ENCODE peak calls at places on chromosomes 7 and 10, in nine cellular contexts. One of them, this sample, is unnamed.

GRCh38 chr7:30023524-30023923 is 3.0 kb downstream of the FKBP14 start:
- DNase-seq in mesenchymal stem cell: no peak
- DNase-seq in stimulated activated CD4-positive, alpha-beta T cell treated with anti-CD3 and anti-CD28 coated beads, TNF-alpha, amount 100 ng/mL, for 24 hours: no peak
- DNase-seq in HCT116: no peak
- DNase-seq in activated naive CD8-positive, alpha-beta T cell treated with anti-CD3 and anti-CD28 coated beads for 36 hours: no peak
- DNase-seq in LHCN-M2: no peak
- DNase-seq in left colon: no peak
- DNase-seq in NCI-H345: no peak
- DNase-seq in A549: no peak
- DNase-seq in this sample: no peak

GRCh38 chr10:5416981-5417380 is 4.6 kb downstream of the NET1 start:
- DNase-seq in mesenchymal stem cell: no peak
- DNase-seq in stimulated activated CD4-positive, alpha-beta T cell treated with anti-CD3 and anti-CD28 coated beads, TNF-alpha, amount 100 ng/mL, for 24 hours: no peak
- DNase-seq in HCT116: no peak
- DNase-seq in activated naive CD8-positive, alpha-beta T cell treated with anti-CD3 and anti-CD28 coated beads for 36 hours: no peak
- DNase-seq in LHCN-M2: no peak
- DNase-seq in left colon: no peak
- DNase-seq in NCI-H345: no peak
- DNase-seq in A549: no peak
- DNase-seq in this sample: no peak

GRCh38 chr7:1340031-1340430 is 107.4 kb downstream of the UNCX start:
- DNase-seq in mesenchymal stem cell: no peak
- DNase-seq in stimulated activated CD4-positive, alpha-beta T cell treated with anti-CD3 and anti-CD28 coated beads, TNF-alpha, amount 100 ng/mL, for 24 hours: no peak
- DNase-seq in HCT116: no peak
- DNase-seq in activated naive CD8-positive, alpha-beta T cell treated with anti-CD3 and anti-CD28 coated beads for 36 hours: no peak
- DNase-seq in LHCN-M2: no peak
- DNase-seq in left colon: no peak
- DNase-seq in NCI-H345: no peak
- DNase-seq in A549: no peak
- DNase-seq in this sample: no peak

GRCh38 chr10:124680675-124681074 is 63.5 kb downstream of the FAM53B start:
- DNase-seq in mesenchymal stem cell: peak; percentile 39
- DNase-seq in stimulated activated CD4-positive, alpha-beta T cell treated with anti-CD3 and anti-CD28 coated beads, TNF-alpha, amount 100 ng/mL, for 24 hours: no peak
- DNase-seq in HCT116: no peak
- DNase-seq in activated naive CD8-positive, alpha-beta T cell treated with anti-CD3 and anti-CD28 coated beads for 36 hours: no peak
- DNase-seq in LHCN-M2: peak; percentile 41
- DNase-seq in left colon: peak; percentile 59
- DNase-seq in NCI-H345: no peak
- DNase-seq in A549: no peak
- DNase-seq in this sample: no peak

GRCh38 chr10:88194041-88194887 is 330.8 kb downstream of the PTEN start:
- DNase-seq in mesenchymal stem cell: no peak
- DNase-seq in stimulated activated CD4-positive, alpha-beta T cell treated with anti-CD3 and anti-CD28 coated beads, TNF-alpha, amount 100 ng/mL, for 24 hours: no peak
- DNase-seq in HCT116: peak; percentile 19
- DNase-seq in activated naive CD8-positive, alpha-beta T cell treated with anti-CD3 and anti-CD28 coated beads for 36 hours: peak; percentile 7
- DNase-seq in LHCN-M2: peak; percentile 29
- DNase-seq in left colon: no peak
- DNase-seq in NCI-H345: no peak
- DNase-seq in A549: no peak
- DNase-seq in this sample: peak; percentile 9

GRCh38 chr10:84337199-84337598 is 8.8 kb downstream of the CCSER2 start:
- DNase-seq in mesenchymal stem cell: peak; percentile 47
- DNase-seq in stimulated activated CD4-positive, alpha-beta T cell treated with anti-CD3 and anti-CD28 coated beads, TNF-alpha, amount 100 ng/mL, for 24 hours: no peak
- DNase-seq in HCT116: no peak
- DNase-seq in activated naive CD8-positive, alpha-beta T cell treated with anti-CD3 and anti-CD28 coated beads for 36 hours: no peak
- DNase-seq in LHCN-M2: no peak
- DNase-seq in left colon: no peak
- DNase-seq in NCI-H345: no peak
- DNase-seq in A549: no peak
- DNase-seq in this sample: peak; percentile 64

GRCh38 chr7:17401806-17402627 is 103.6 kb downstream of the AHR start:
- DNase-seq in mesenchymal stem cell: no peak
- DNase-seq in stimulated activated CD4-positive, alpha-beta T cell treated with anti-CD3 and anti-CD28 coated beads, TNF-alpha, amount 100 ng/mL, for 24 hours: no peak
- DNase-seq in HCT116: no peak
- DNase-seq in activated naive CD8-positive, alpha-beta T cell treated with anti-CD3 and anti-CD28 coated beads for 36 hours: peak; percentile 21
- DNase-seq in LHCN-M2: no peak
- DNase-seq in left colon: no peak
- DNase-seq in NCI-H345: no peak
- DNase-seq in A549: no peak
- DNase-seq in this sample: no peak

GRCh38 chr10:30354669-30355068 is 5.6 kb upstream of the MTPAP start:
- DNase-seq in mesenchymal stem cell: no peak
- DNase-seq in stimulated activated CD4-positive, alpha-beta T cell treated with anti-CD3 and anti-CD28 coated beads, TNF-alpha, amount 100 ng/mL, for 24 hours: no peak
- DNase-seq in HCT116: no peak
- DNase-seq in activated naive CD8-positive, alpha-beta T cell treated with anti-CD3 and anti-CD28 coated beads for 36 hours: no peak
- DNase-seq in LHCN-M2: no peak
- DNase-seq in left colon: no peak
- DNase-seq in NCI-H345: no peak
- DNase-seq in A549: no peak
- DNase-seq in this sample: no peak

GRCh38 chr10:71608863-71609768 is 110.5 kb downstream of the C10orf105 start:
- DNase-seq in mesenchymal stem cell: peak; percentile 58
- DNase-seq in stimulated activated CD4-positive, alpha-beta T cell treated with anti-CD3 and anti-CD28 coated beads, TNF-alpha, amount 100 ng/mL, for 24 hours: peak; percentile 48
- DNase-seq in HCT116: peak; percentile 49
- DNase-seq in activated naive CD8-positive, alpha-beta T cell treated with anti-CD3 and anti-CD28 coated beads for 36 hours: peak; percentile 68
- DNase-seq in LHCN-M2: peak; percentile 44
- DNase-seq in left colon: peak; percentile 58
- DNase-seq in NCI-H345: peak; percentile 60
- DNase-seq in A549: peak; percentile 63
- DNase-seq in this sample: peak; percentile 69

GRCh38 chr7:129906700-129907099 is 46.1 kb downstream of the UBE2H start:
- DNase-seq in mesenchymal stem cell: no peak
- DNase-seq in stimulated activated CD4-positive, alpha-beta T cell treated with anti-CD3 and anti-CD28 coated beads, TNF-alpha, amount 100 ng/mL, for 24 hours: no peak
- DNase-seq in HCT116: peak; percentile 80
- DNase-seq in activated naive CD8-positive, alpha-beta T cell treated with anti-CD3 and anti-CD28 coated beads for 36 hours: no peak
- DNase-seq in LHCN-M2: no peak
- DNase-seq in left colon: no peak
- DNase-seq in NCI-H345: no peak
- DNase-seq in A549: peak; percentile 38
- DNase-seq in this sample: peak; percentile 36

GRCh38 chr7:47248797-47249196 is 333.1 kb downstream of the TNS3 start:
- DNase-seq in mesenchymal stem cell: no peak
- DNase-seq in stimulated activated CD4-positive, alpha-beta T cell treated with anti-CD3 and anti-CD28 coated beads, TNF-alpha, amount 100 ng/mL, for 24 hours: no peak
- DNase-seq in HCT116: no peak
- DNase-seq in activated naive CD8-positive, alpha-beta T cell treated with anti-CD3 and anti-CD28 coated beads for 36 hours: no peak
- DNase-seq in LHCN-M2: no peak
- DNase-seq in left colon: no peak
- DNase-seq in NCI-H345: no peak
- DNase-seq in A549: no peak
- DNase-seq in this sample: no peak

GRCh38 chr10:955820-956217 is 24.3 kb upstream of the LARP4B start:
- DNase-seq in mesenchymal stem cell: no peak
- DNase-seq in stimulated activated CD4-positive, alpha-beta T cell treated with anti-CD3 and anti-CD28 coated beads, TNF-alpha, amount 100 ng/mL, for 24 hours: no peak
- DNase-seq in HCT116: no peak
- DNase-seq in activated naive CD8-positive, alpha-beta T cell treated with anti-CD3 and anti-CD28 coated beads for 36 hours: no peak
- DNase-seq in LHCN-M2: no peak
- DNase-seq in left colon: no peak
- DNase-seq in NCI-H345: no peak
- DNase-seq in A549: no peak
- DNase-seq in this sample: no peak

GRCh38 chr10:30392564-30392990 is 41.4 kb upstream of the MAP3K8 start:
- DNase-seq in mesenchymal stem cell: peak; percentile 64
- DNase-seq in stimulated activated CD4-positive, alpha-beta T cell treated with anti-CD3 and anti-CD28 coated beads, TNF-alpha, amount 100 ng/mL, for 24 hours: peak; percentile 59
- DNase-seq in HCT116: peak; percentile 57
- DNase-seq in activated naive CD8-positive, alpha-beta T cell treated with anti-CD3 and anti-CD28 coated beads for 36 hours: peak; percentile 68
- DNase-seq in LHCN-M2: peak; percentile 35
- DNase-seq in left colon: peak; percentile 74
- DNase-seq in NCI-H345: peak; percentile 45
- DNase-seq in A549: peak; percentile 91
- DNase-seq in this sample: peak; percentile 65

GRCh38 chr7:138036135-138036534 is 34.2 kb upstream of the CREB3L2 start:
- DNase-seq in mesenchymal stem cell: no peak
- DNase-seq in stimulated activated CD4-positive, alpha-beta T cell treated with anti-CD3 and anti-CD28 coated beads, TNF-alpha, amount 100 ng/mL, for 24 hours: no peak
- DNase-seq in HCT116: no peak
- DNase-seq in activated naive CD8-positive, alpha-beta T cell treated with anti-CD3 and anti-CD28 coated beads for 36 hours: no peak
- DNase-seq in LHCN-M2: peak; percentile 20
- DNase-seq in left colon: no peak
- DNase-seq in NCI-H345: no peak
- DNase-seq in A549: no peak
- DNase-seq in this sample: no peak

GRCh38 chr10:49310460-49310859 is 11.5 kb downstream of the C10orf71 start:
- DNase-seq in mesenchymal stem cell: no peak
- DNase-seq in stimulated activated CD4-positive, alpha-beta T cell treated with anti-CD3 and anti-CD28 coated beads, TNF-alpha, amount 100 ng/mL, for 24 hours: no peak
- DNase-seq in HCT116: no peak
- DNase-seq in activated naive CD8-positive, alpha-beta T cell treated with anti-CD3 and anti-CD28 coated beads for 36 hours: peak; percentile 18
- DNase-seq in LHCN-M2: no peak
- DNase-seq in left colon: no peak
- DNase-seq in NCI-H345: no peak
- DNase-seq in A549: no peak
- DNase-seq in this sample: no peak

GRCh38 chr7:155975490-155975889 is 163.2 kb upstream of the SHH start:
- DNase-seq in mesenchymal stem cell: no peak
- DNase-seq in stimulated activated CD4-positive, alpha-beta T cell treated with anti-CD3 and anti-CD28 coated beads, TNF-alpha, amount 100 ng/mL, for 24 hours: no peak
- DNase-seq in HCT116: no peak
- DNase-seq in activated naive CD8-positive, alpha-beta T cell treated with anti-CD3 and anti-CD28 coated beads for 36 hours: no peak
- DNase-seq in LHCN-M2: no peak
- DNase-seq in left colon: peak; percentile 11
- DNase-seq in NCI-H345: no peak
- DNase-seq in A549: no peak
- DNase-seq in this sample: no peak

GRCh38 chr10:50610364-50610763 is 13.4 kb downstream of the SGMS1 start:
- DNase-seq in mesenchymal stem cell: no peak
- DNase-seq in stimulated activated CD4-positive, alpha-beta T cell treated with anti-CD3 and anti-CD28 coated beads, TNF-alpha, amount 100 ng/mL, for 24 hours: no peak
- DNase-seq in HCT116: no peak
- DNase-seq in activated naive CD8-positive, alpha-beta T cell treated with anti-CD3 and anti-CD28 coated beads for 36 hours: no peak
- DNase-seq in LHCN-M2: no peak
- DNase-seq in left colon: no peak
- DNase-seq in NCI-H345: no peak
- DNase-seq in A549: no peak
- DNase-seq in this sample: no peak

GRCh38 chr7:86968618-86969017 is 90.8 kb downstream of the ELAPOR2 start:
- DNase-seq in mesenchymal stem cell: peak; percentile 20
- DNase-seq in stimulated activated CD4-positive, alpha-beta T cell treated with anti-CD3 and anti-CD28 coated beads, TNF-alpha, amount 100 ng/mL, for 24 hours: no peak
- DNase-seq in HCT116: no peak
- DNase-seq in activated naive CD8-positive, alpha-beta T cell treated with anti-CD3 and anti-CD28 coated beads for 36 hours: no peak
- DNase-seq in LHCN-M2: peak; percentile 29
- DNase-seq in left colon: peak; percentile 83
- DNase-seq in NCI-H345: peak; percentile 43
- DNase-seq in A549: no peak
- DNase-seq in this sample: no peak

GRCh38 chr7:151759591-151760042 is 117.3 kb downstream of the PRKAG2 start:
- DNase-seq in mesenchymal stem cell: peak; percentile 68
- DNase-seq in stimulated activated CD4-positive, alpha-beta T cell treated with anti-CD3 and anti-CD28 coated beads, TNF-alpha, amount 100 ng/mL, for 24 hours: peak; percentile 38
- DNase-seq in HCT116: peak; percentile 57
- DNase-seq in activated naive CD8-positive, alpha-beta T cell treated with anti-CD3 and anti-CD28 coated beads for 36 hours: peak; percentile 63
- DNase-seq in LHCN-M2: peak; percentile 63
- DNase-seq in left colon: no peak
- DNase-seq in NCI-H345: peak; percentile 67
- DNase-seq in A549: peak; percentile 86
- DNase-seq in this sample: peak; percentile 70

GRCh38 chr10:32055478-32056135 is 618 bp downstream of the KIF5B start:
- DNase-seq in mesenchymal stem cell: peak; percentile 73
- DNase-seq in stimulated activated CD4-positive, alpha-beta T cell treated with anti-CD3 and anti-CD28 coated beads, TNF-alpha, amount 100 ng/mL, for 24 hours: peak; percentile 26
- DNase-seq in HCT116: no peak
- DNase-seq in activated naive CD8-positive, alpha-beta T cell treated with anti-CD3 and anti-CD28 coated beads for 36 hours: peak; percentile 57
- DNase-seq in LHCN-M2: peak; percentile 64
- DNase-seq in left colon: peak; percentile 75
- DNase-seq in NCI-H345: peak; percentile 58
- DNase-seq in A549: peak; percentile 50
- DNase-seq in this sample: peak; percentile 52

GRCh38 chr7:3655635-3656034 is 354.6 kb downstream of the SDK1 start:
- DNase-seq in mesenchymal stem cell: no peak
- DNase-seq in stimulated activated CD4-positive, alpha-beta T cell treated with anti-CD3 and anti-CD28 coated beads, TNF-alpha, amount 100 ng/mL, for 24 hours: no peak
- DNase-seq in HCT116: no peak
- DNase-seq in activated naive CD8-positive, alpha-beta T cell treated with anti-CD3 and anti-CD28 coated beads for 36 hours: no peak
- DNase-seq in LHCN-M2: no peak
- DNase-seq in left colon: no peak
- DNase-seq in NCI-H345: no peak
- DNase-seq in A549: no peak
- DNase-seq in this sample: no peak

GRCh38 chr10:96130326-96130758 is 245 bp downstream of the ZNF518A start:
- DNase-seq in mesenchymal stem cell: peak; percentile 92
- DNase-seq in stimulated activated CD4-positive, alpha-beta T cell treated with anti-CD3 and anti-CD28 coated beads, TNF-alpha, amount 100 ng/mL, for 24 hours: peak; percentile 60
- DNase-seq in HCT116: no peak
- DNase-seq in activated naive CD8-positive, alpha-beta T cell treated with anti-CD3 and anti-CD28 coated beads for 36 hours: peak; percentile 83
- DNase-seq in LHCN-M2: peak; percentile 83
- DNase-seq in left colon: peak; percentile 75
- DNase-seq in NCI-H345: peak; percentile 73
- DNase-seq in A549: peak; percentile 82
- DNase-seq in this sample: no peak

GRCh38 chr10:20891338-20891714 is 5.8 kb downstream of the NEBL start:
- DNase-seq in mesenchymal stem cell: peak; percentile 78
- DNase-seq in stimulated activated CD4-positive, alpha-beta T cell treated with anti-CD3 and anti-CD28 coated beads, TNF-alpha, amount 100 ng/mL, for 24 hours: no peak
- DNase-seq in HCT116: no peak
- DNase-seq in activated naive CD8-positive, alpha-beta T cell treated with anti-CD3 and anti-CD28 coated beads for 36 hours: no peak
- DNase-seq in LHCN-M2: no peak
- DNase-seq in left colon: no peak
- DNase-seq in NCI-H345: no peak
- DNase-seq in A549: no peak
- DNase-seq in this sample: peak; percentile 63

GRCh38 chr7:101562531-101563197 is 66.4 kb downstream of the MYL10 start:
- DNase-seq in mesenchymal stem cell: no peak
- DNase-seq in stimulated activated CD4-positive, alpha-beta T cell treated with anti-CD3 and anti-CD28 coated beads, TNF-alpha, amount 100 ng/mL, for 24 hours: no peak
- DNase-seq in HCT116: no peak
- DNase-seq in activated naive CD8-positive, alpha-beta T cell treated with anti-CD3 and anti-CD28 coated beads for 36 hours: no peak
- DNase-seq in LHCN-M2: no peak
- DNase-seq in left colon: no peak
- DNase-seq in NCI-H345: no peak
- DNase-seq in A549: no peak
- DNase-seq in this sample: no peak

This sample was measured in fibroblast of the aortic adventitia.